ENCODE peak calls at places on chromosomes 3 and 15, in ten cellular contexts. One of them, this sample, is unnamed.
A peak's percentile ranks its signal among the peaks of the same experiment; 100 is the strongest.

GRCh38 chr3:10177737-10178136 is 13.0 kb downstream of the IRAK2 start:
- DNase-seq in CD8-positive, alpha-beta T cell: no peak
- DNase-seq in small intestine: no peak
- DNase-seq in astrocyte: no peak
- DNase-seq in GM12878: no peak
- DNase-seq in kidney: peak; percentile 69
- DNase-seq in adrenal gland: no peak
- DNase-seq in lower lobe of right lung: no peak
- DNase-seq in stomach: no peak
- DNase-seq in ascending aorta: no peak
- DNase-seq in this sample: no peak

GRCh38 chr3:197015790-197016705 is 13.6 kb downstream of the MELTF start:
- DNase-seq in CD8-positive, alpha-beta T cell: no peak
- DNase-seq in small intestine: no peak
- DNase-seq in astrocyte: no peak
- DNase-seq in GM12878: no peak
- DNase-seq in kidney: no peak
- DNase-seq in adrenal gland: no peak
- DNase-seq in lower lobe of right lung: no peak
- DNase-seq in stomach: no peak
- DNase-seq in ascending aorta: no peak
- DNase-seq in this sample: no peak

GRCh38 chr3:38554127-38554827 is 58.1 kb downstream of the EXOG start:
- DNase-seq in CD8-positive, alpha-beta T cell: no peak
- DNase-seq in small intestine: no peak
- DNase-seq in astrocyte: no peak
- DNase-seq in GM12878: no peak
- DNase-seq in kidney: peak; percentile 18
- DNase-seq in adrenal gland: no peak
- DNase-seq in lower lobe of right lung: no peak
- DNase-seq in stomach: peak; percentile 11
- DNase-seq in ascending aorta: no peak
- DNase-seq in this sample: no peak

GRCh38 chr3:154886437-154886836 is 193.7 kb upstream of the MME start:
- DNase-seq in CD8-positive, alpha-beta T cell: no peak
- DNase-seq in small intestine: no peak
- DNase-seq in astrocyte: peak; percentile 97
- DNase-seq in GM12878: no peak
- DNase-seq in kidney: no peak
- DNase-seq in adrenal gland: no peak
- DNase-seq in lower lobe of right lung: no peak
- DNase-seq in stomach: no peak
- DNase-seq in ascending aorta: no peak
- DNase-seq in this sample: no peak

GRCh38 chr3:55567121-55567520 is 80.0 kb upstream of the WNT5A start:
- DNase-seq in CD8-positive, alpha-beta T cell: no peak
- DNase-seq in small intestine: no peak
- DNase-seq in astrocyte: no peak
- DNase-seq in GM12878: no peak
- DNase-seq in kidney: no peak
- DNase-seq in adrenal gland: no peak
- DNase-seq in lower lobe of right lung: no peak
- DNase-seq in stomach: no peak
- DNase-seq in ascending aorta: no peak
- DNase-seq in this sample: no peak

GRCh38 chr3:13174011-13174802 is 101.0 kb upstream of the IQSEC1 start:
- DNase-seq in CD8-positive, alpha-beta T cell: no peak
- DNase-seq in small intestine: no peak
- DNase-seq in astrocyte: no peak
- DNase-seq in GM12878: no peak
- DNase-seq in kidney: peak; percentile 70
- DNase-seq in adrenal gland: no peak
- DNase-seq in lower lobe of right lung: no peak
- DNase-seq in stomach: no peak
- DNase-seq in ascending aorta: no peak
- DNase-seq in this sample: peak; percentile 22

GRCh38 chr3:13323822-13324221 is 96.3 kb downstream of the NUP210 start:
- DNase-seq in CD8-positive, alpha-beta T cell: no peak
- DNase-seq in small intestine: no peak
- DNase-seq in astrocyte: no peak
- DNase-seq in GM12878: no peak
- DNase-seq in kidney: no peak
- DNase-seq in adrenal gland: no peak
- DNase-seq in lower lobe of right lung: no peak
- DNase-seq in stomach: no peak
- DNase-seq in ascending aorta: no peak
- DNase-seq in this sample: no peak

GRCh38 chr3:188760408-188760807 is 411.4 kb upstream of the TPRG1 start:
- DNase-seq in CD8-positive, alpha-beta T cell: no peak
- DNase-seq in small intestine: no peak
- DNase-seq in astrocyte: peak; percentile 76
- DNase-seq in GM12878: no peak
- DNase-seq in kidney: no peak
- DNase-seq in adrenal gland: no peak
- DNase-seq in lower lobe of right lung: no peak
- DNase-seq in stomach: no peak
- DNase-seq in ascending aorta: no peak
- DNase-seq in this sample: no peak

GRCh38 chr3:67531149-67532101 is 123.0 kb downstream of the SUCLG2 start:
- DNase-seq in CD8-positive, alpha-beta T cell: no peak
- DNase-seq in small intestine: no peak
- DNase-seq in astrocyte: peak; percentile 21
- DNase-seq in GM12878: no peak
- DNase-seq in kidney: no peak
- DNase-seq in adrenal gland: no peak
- DNase-seq in lower lobe of right lung: no peak
- DNase-seq in stomach: no peak
- DNase-seq in ascending aorta: no peak
- DNase-seq in this sample: no peak

GRCh38 chr3:136818851-136819783 is at the start of gene SLC35G2:
- DNase-seq in CD8-positive, alpha-beta T cell: peak; percentile 19
- DNase-seq in small intestine: no peak
- DNase-seq in astrocyte: peak; percentile 75
- DNase-seq in GM12878: no peak
- DNase-seq in kidney: peak; percentile 76
- DNase-seq in adrenal gland: peak; percentile 78
- DNase-seq in lower lobe of right lung: peak; percentile 58
- DNase-seq in stomach: peak; percentile 30
- DNase-seq in ascending aorta: peak; percentile 10
- DNase-seq in this sample: no peak

GRCh38 chr3:40680685-40681657 is 156.2 kb downstream of the ZNF621 start:
- DNase-seq in CD8-positive, alpha-beta T cell: no peak
- DNase-seq in small intestine: peak; percentile 1
- DNase-seq in astrocyte: no peak
- DNase-seq in GM12878: no peak
- DNase-seq in kidney: no peak
- DNase-seq in adrenal gland: no peak
- DNase-seq in lower lobe of right lung: no peak
- DNase-seq in stomach: no peak
- DNase-seq in ascending aorta: no peak
- DNase-seq in this sample: no peak

GRCh38 chr15:58966698-58967097 is 20.8 kb upstream of the RNF111 start:
- DNase-seq in CD8-positive, alpha-beta T cell: no peak
- DNase-seq in small intestine: no peak
- DNase-seq in astrocyte: peak; percentile 52
- DNase-seq in GM12878: no peak
- DNase-seq in kidney: no peak
- DNase-seq in adrenal gland: no peak
- DNase-seq in lower lobe of right lung: no peak
- DNase-seq in stomach: no peak
- DNase-seq in ascending aorta: no peak
- DNase-seq in this sample: no peak

GRCh38 chr3:9403463-9403862 is 6.0 kb downstream of the SETD5 start:
- DNase-seq in CD8-positive, alpha-beta T cell: no peak
- DNase-seq in small intestine: no peak
- DNase-seq in astrocyte: no peak
- DNase-seq in GM12878: no peak
- DNase-seq in kidney: no peak
- DNase-seq in adrenal gland: no peak
- DNase-seq in lower lobe of right lung: no peak
- DNase-seq in stomach: no peak
- DNase-seq in ascending aorta: no peak
- DNase-seq in this sample: no peak

GRCh38 chr15:77033417-77033728 is 37.5 kb downstream of the TSPAN3 start:
- DNase-seq in CD8-positive, alpha-beta T cell: peak; percentile 8
- DNase-seq in small intestine: no peak
- DNase-seq in astrocyte: no peak
- DNase-seq in GM12878: no peak
- DNase-seq in kidney: no peak
- DNase-seq in adrenal gland: no peak
- DNase-seq in lower lobe of right lung: no peak
- DNase-seq in stomach: peak; percentile 23
- DNase-seq in ascending aorta: no peak
- DNase-seq in this sample: no peak

GRCh38 chr15:69375151-69375790 is 38.9 kb upstream of the KIF23 start:
- DNase-seq in CD8-positive, alpha-beta T cell: no peak
- DNase-seq in small intestine: no peak
- DNase-seq in astrocyte: no peak
- DNase-seq in GM12878: no peak
- DNase-seq in kidney: no peak
- DNase-seq in adrenal gland: no peak
- DNase-seq in lower lobe of right lung: no peak
- DNase-seq in stomach: peak; percentile 11
- DNase-seq in ascending aorta: no peak
- DNase-seq in this sample: no peak

GRCh38 chr3:65259946-65260345 is 572.1 kb upstream of the ADAMTS9 start:
- DNase-seq in CD8-positive, alpha-beta T cell: no peak
- DNase-seq in small intestine: no peak
- DNase-seq in astrocyte: no peak
- DNase-seq in GM12878: no peak
- DNase-seq in kidney: no peak
- DNase-seq in adrenal gland: no peak
- DNase-seq in lower lobe of right lung: no peak
- DNase-seq in stomach: no peak
- DNase-seq in ascending aorta: no peak
- DNase-seq in this sample: no peak

GRCh38 chr15:64222573-64223361 is 59.9 kb upstream of the PPIB start:
- DNase-seq in CD8-positive, alpha-beta T cell: no peak
- DNase-seq in small intestine: no peak
- DNase-seq in astrocyte: no peak
- DNase-seq in GM12878: no peak
- DNase-seq in kidney: no peak
- DNase-seq in adrenal gland: no peak
- DNase-seq in lower lobe of right lung: no peak
- DNase-seq in stomach: no peak
- DNase-seq in ascending aorta: no peak
- DNase-seq in this sample: no peak

GRCh38 chr3:112132975-112133448 is at the start of gene GCSAM:
- DNase-seq in CD8-positive, alpha-beta T cell: peak; percentile 64
- DNase-seq in small intestine: peak; percentile 31
- DNase-seq in astrocyte: no peak
- DNase-seq in GM12878: peak; percentile 100
- DNase-seq in kidney: no peak
- DNase-seq in adrenal gland: peak; percentile 38
- DNase-seq in lower lobe of right lung: peak; percentile 68
- DNase-seq in stomach: no peak
- DNase-seq in ascending aorta: peak; percentile 25
- DNase-seq in this sample: no peak

GRCh38 chr3:104604326-104605010 is 762.2 kb upstream of the ALCAM start:
- DNase-seq in CD8-positive, alpha-beta T cell: no peak
- DNase-seq in small intestine: no peak
- DNase-seq in astrocyte: peak; percentile 17
- DNase-seq in GM12878: no peak
- DNase-seq in kidney: no peak
- DNase-seq in adrenal gland: no peak
- DNase-seq in lower lobe of right lung: no peak
- DNase-seq in stomach: no peak
- DNase-seq in ascending aorta: no peak
- DNase-seq in this sample: no peak
- H3K4me3 ChIP-seq in CD8-positive, alpha-beta T cell: no peak overlapping the region
- H3K4me3 ChIP-seq in small intestine: no peak overlapping the region
- H3K4me3 ChIP-seq in astrocyte: no peak overlapping the region
- H3K4me3 ChIP-seq in GM12878: no peak overlapping the region
- H3K4me3 ChIP-seq in kidney: no peak overlapping the region
- H3K4me3 ChIP-seq in adrenal gland: no peak overlapping the region
- H3K4me3 ChIP-seq in lower lobe of right lung: no peak overlapping the region
- H3K4me3 ChIP-seq in stomach: no peak overlapping the region
- H3K4me3 ChIP-seq in ascending aorta: no peak overlapping the region
- H3K4me3 ChIP-seq in this sample: no peak overlapping the region

GRCh38 chr15:25238126-25238525 is 200.7 kb downstream of the UBE3A start:
- DNase-seq in CD8-positive, alpha-beta T cell: no peak
- DNase-seq in small intestine: no peak
- DNase-seq in astrocyte: no peak
- DNase-seq in GM12878: no peak
- DNase-seq in kidney: peak; percentile 48
- DNase-seq in adrenal gland: no peak
- DNase-seq in lower lobe of right lung: peak; percentile 11
- DNase-seq in stomach: no peak
- DNase-seq in ascending aorta: no peak
- DNase-seq in this sample: no peak
- H3K9me3 ChIP-seq in CD8-positive, alpha-beta T cell: no peaks in the 10 kb centered on the region
- H3K9me3 ChIP-seq in small intestine: peaks cover 6% of the 10 kb centered on the region
- H3K9me3 ChIP-seq in astrocyte: peaks cover 36% of the 10 kb centered on the region
- H3K9me3 ChIP-seq in GM12878: no peaks in the 10 kb centered on the region
- H3K9me3 ChIP-seq in kidney: no peaks in the 10 kb centered on the region
- H3K9me3 ChIP-seq in adrenal gland: no peaks in the 10 kb centered on the region
- H3K9me3 ChIP-seq in lower lobe of right lung: no peaks in the 10 kb centered on the region
- H3K9me3 ChIP-seq in stomach: peaks cover 96% of the 10 kb centered on the region
- H3K9me3 ChIP-seq in ascending aorta: peaks cover 11% of the 10 kb centered on the region
- H3K9me3 ChIP-seq in this sample: peaks cover 23% of the 10 kb centered on the region

GRCh38 chr15:78641876-78642275 is 866 bp upstream of the CHRNB4 start:
- DNase-seq in CD8-positive, alpha-beta T cell: no peak
- DNase-seq in small intestine: no peak
- DNase-seq in astrocyte: no peak
- DNase-seq in GM12878: no peak
- DNase-seq in kidney: no peak
- DNase-seq in adrenal gland: no peak
- DNase-seq in lower lobe of right lung: no peak
- DNase-seq in stomach: no peak
- DNase-seq in ascending aorta: no peak
- DNase-seq in this sample: no peak
- H3K4me3 ChIP-seq in CD8-positive, alpha-beta T cell: no peak overlapping the region
- H3K4me3 ChIP-seq in small intestine: no peak overlapping the region
- H3K4me3 ChIP-seq in astrocyte: no peak overlapping the region
- H3K4me3 ChIP-seq in GM12878: no peak overlapping the region
- H3K4me3 ChIP-seq in kidney: no peak overlapping the region
- H3K4me3 ChIP-seq in adrenal gland: no peak overlapping the region
- H3K4me3 ChIP-seq in lower lobe of right lung: no peak overlapping the region
- H3K4me3 ChIP-seq in stomach: no peak overlapping the region
- H3K4me3 ChIP-seq in ascending aorta: no peak overlapping the region
- H3K4me3 ChIP-seq in this sample: no peak overlapping the region

DNA sequence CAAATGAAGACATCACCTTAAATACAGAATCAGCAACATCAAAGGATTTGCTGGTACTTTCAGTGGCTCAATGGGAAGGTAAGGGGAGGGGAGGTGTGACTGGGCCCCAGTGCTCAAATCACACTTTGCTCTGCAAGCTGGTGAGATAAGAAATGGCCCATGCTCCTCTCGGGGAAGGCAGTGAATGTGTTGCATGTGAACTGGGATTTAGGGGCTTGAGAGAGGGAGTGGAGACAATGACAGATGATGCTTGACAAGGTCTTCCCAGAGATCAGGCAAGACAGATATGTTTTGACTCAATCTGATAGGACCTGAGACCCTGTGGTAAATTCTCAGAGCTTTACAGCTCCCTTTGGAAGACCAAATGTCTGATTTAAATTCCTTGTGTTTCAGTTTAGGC is 233.0 kb upstream of the PROK2 start:
- DNase-seq in CD8-positive, alpha-beta T cell: no peak
- DNase-seq in small intestine: no peak
- DNase-seq in astrocyte: no peak
- DNase-seq in GM12878: no peak
- DNase-seq in kidney: no peak
- DNase-seq in adrenal gland: no peak
- DNase-seq in lower lobe of right lung: no peak
- DNase-seq in stomach: no peak
- DNase-seq in ascending aorta: no peak
- DNase-seq in this sample: no peak
- H3K9me3 ChIP-seq in CD8-positive, alpha-beta T cell: no peaks in the 10 kb centered on the region
- H3K9me3 ChIP-seq in small intestine: no peaks in the 10 kb centered on the region
- H3K9me3 ChIP-seq in astrocyte: no peaks in the 10 kb centered on the region
- H3K9me3 ChIP-seq in GM12878: no peaks in the 10 kb centered on the region
- H3K9me3 ChIP-seq in kidney: no peaks in the 10 kb centered on the region
- H3K9me3 ChIP-seq in adrenal gland: no peaks in the 10 kb centered on the region
- H3K9me3 ChIP-seq in lower lobe of right lung: no peaks in the 10 kb centered on the region
- H3K9me3 ChIP-seq in stomach: no peaks in the 10 kb centered on the region
- H3K9me3 ChIP-seq in ascending aorta: no peaks in the 10 kb centered on the region
- H3K9me3 ChIP-seq in this sample: no peaks in the 10 kb centered on the region

This sample was measured in Caco-2.